ENCODE peak calls at places on chromosomes 11 and 22, in six cellular contexts. I, E, M, T, S and P are unnamed samples.

GRCh38 chr11:101583180-101584128 is at the start of gene TRPC6:
- DNase-seq in I (no peak), E (no peak), M (peak), T (peak), S (no peak), P (peak)

GRCh38 chr11:73596547-73596946 is 1.4 kb downstream of the FAM168A start:
- DNase-seq in I (no peak), E (no peak), M (no peak), T (no peak), S (no peak), P (no peak)

GRCh38 chr11:86952221-86952875 is 2.8 kb downstream of the FZD4 start:
- DNase-seq in I (no peak), E (no peak), M (no peak), T (no peak), S (no peak), P (no peak)

GRCh38 chr11:114216804-114217195 is 79.4 kb upstream of the NNMT start:
- DNase-seq in I (peak), E (no peak), M (no peak), T (no peak), S (no peak), P (no peak)

GRCh38 chr22:42752230-42752746 is 31.6 kb upstream of the A4GALT start:
- DNase-seq in I (no peak), E (no peak), M (no peak), T (no peak), S (no peak), P (no peak)

GRCh38 chr11:59918494-59918893 is 19.7 kb upstream of the OOSP1 start:
- DNase-seq in I (no peak), E (no peak), M (no peak), T (no peak), S (no peak), P (no peak)

GRCh38 chr11:73945396-73945795 is 5.4 kb upstream of the DNAJB13 start:
- DNase-seq in I (no peak), E (no peak), M (no peak), T (no peak), S (no peak), P (no peak)

GRCh38 chr11:125505518-125505917 is 9.5 kb upstream of the FEZ1 start:
- DNase-seq in I (no peak), E (no peak), M (no peak), T (no peak), S (no peak), P (no peak)

GRCh38 chr11:118870396-118871343 is 13.0 kb upstream of the CXCR5 start:
- DNase-seq in I (no peak), E (no peak), M (peak), T (peak), S (no peak), P (peak)

GRCh38 chr11:111185259-111185658 is 60.3 kb upstream of the POU2AF2 start:
- DNase-seq in I (no peak), E (no peak), M (peak), T (no peak), S (no peak), P (no peak)

GRCh38 chr11:116963813-116964212 is 126.4 kb upstream of the APOA1 start:
- DNase-seq in I (no peak), E (no peak), M (no peak), T (no peak), S (no peak), P (no peak)

GRCh38 chr11:61555051-61555969 is 25.6 kb downstream of the SYT7 start:
- DNase-seq in I (no peak), E (no peak), M (peak), T (peak), S (no peak), P (no peak)

GRCh38 chr11:2270322-2271076 is at the start of gene ASCL2:
- DNase-seq in I (no peak), E (no peak), M (peak), T (no peak), S (no peak), P (peak)

GRCh38 chr11:65412271-65413076 is 10.1 kb upstream of the NEAT1 start:
- DNase-seq in I (no peak), E (no peak), M (peak), T (no peak), S (no peak), P (no peak)

GRCh38 chr22:26995222-26995621 is 337.8 kb downstream of the MIAT start:
- DNase-seq in I (no peak), E (no peak), M (no peak), T (no peak), S (no peak), P (no peak)

GRCh38 chr11:62601114-62601363 is 626 bp downstream of the MTA2 start:
- DNase-seq in I (peak), E (peak), M (peak), T (no peak), S (no peak), P (no peak)

GRCh38 chr11:13984616-13985474 is 22.3 kb downstream of the SPON1 start:
- DNase-seq in I (no peak), E (no peak), M (no peak), T (no peak), S (peak), P (no peak)

GRCh38 chr11:27726981-27727380 is 26.7 kb upstream of the BDNF start:
- DNase-seq in I (no peak), E (no peak), M (no peak), T (no peak), S (no peak), P (no peak)

GRCh38 chr22:33537059-33537458 is 383.2 kb downstream of the LARGE1 start:
- DNase-seq in I (no peak), E (no peak), M (no peak), T (no peak), S (no peak), P (no peak)

GRCh38 chr11:3223932-3224729 is 5.5 kb upstream of the MRGPRG start:
- DNase-seq in I (no peak), E (no peak), M (peak), T (no peak), S (no peak), P (no peak)

GRCh38 chr11:131372243-131372930 is 2.0 kb downstream of the NTM start:
- DNase-seq in I (no peak), E (no peak), M (no peak), T (no peak), S (no peak), P (no peak)

GRCh38 chr11:79122759-79123158 is 318.1 kb downstream of the TENM4 start:
- DNase-seq in I (no peak), E (no peak), M (no peak), T (no peak), S (no peak), P (no peak)

GRCh38 chr11:86740628-86741488 is 59.5 kb upstream of the PRSS23 start:
- DNase-seq in I (no peak), E (no peak), M (peak), T (no peak), S (peak), P (peak)

GRCh38 chr11:88181776-88182175 is 6.5 kb upstream of the RAB38 start:
- DNase-seq in I (no peak), E (no peak), M (no peak), T (no peak), S (no peak), P (peak)

GRCh38 chr11:46130286-46130937 is 9.2 kb upstream of the PHF21A start:
- DNase-seq in I (no peak), E (no peak), M (no peak), T (no peak), S (no peak), P (no peak)

GRCh38 chr11:11588243-11588642 is 33.6 kb downstream of the GALNT18 start:
- DNase-seq in I (no peak), E (no peak), M (no peak), T (no peak), S (no peak), P (no peak)

GRCh38 chr11:32094931-32095330 is 4.1 kb downstream of the RCN1 start:
- DNase-seq in I (no peak), E (no peak), M (no peak), T (no peak), S (no peak), P (no peak)